ENCODE peak calls at places on chromosomes 16 and 17, in eight cellular contexts. C, Z, M, S, O, D, A and R are unnamed samples.

GRCh38 chr17:63928172-63928666 is 3.9 kb downstream of the CD79B start:
- DNase-seq in C (no peak), Z (no peak), M (no peak), S (no peak), O (no peak), D (no peak), A (no peak), R (no peak)

GRCh38 chr17:5667871-5668270 is 83.6 kb upstream of the NLRP1 start:
- DNase-seq in C (no peak), Z (no peak), M (no peak), S (no peak), O (peak), D (no peak), A (no peak), R (no peak)

GRCh38 chr17:55444471-55445441 is 23.1 kb upstream of the MMD start:
- DNase-seq in C (no peak), Z (no peak), M (no peak), S (no peak), O (no peak), D (peak), A (no peak), R (no peak)

GRCh38 chr17:7951143-7951792 is 19.3 kb downstream of the CNTROB start:
- DNase-seq in C (no peak), Z (no peak), M (peak), S (peak), O (no peak), D (no peak), A (no peak), R (peak)

GRCh38 chr16:86761117-86761971 is 183.0 kb downstream of the FOXL1 start:
- DNase-seq in C (peak), Z (no peak), M (peak), S (peak), O (peak), D (peak), A (peak), R (peak)

GRCh38 chr17:67365762-67366192 is 600 bp downstream of the PSMD12 start:
- DNase-seq in C (no peak), Z (no peak), M (peak), S (no peak), O (peak), D (peak), A (no peak), R (no peak)

GRCh38 chr16:22797551-22797950 is 16.4 kb upstream of the HS3ST2 start:
- DNase-seq in C (no peak), Z (no peak), M (no peak), S (no peak), O (no peak), D (no peak), A (no peak), R (no peak)

GRCh38 chr17:28055546-28056275 is 13.2 kb downstream of the NLK start:
- DNase-seq in C (no peak), Z (no peak), M (no peak), S (no peak), O (no peak), D (no peak), A (no peak), R (no peak)

GRCh38 chr17:78324391-78325075 is 35.3 kb downstream of the SOCS3 start:
- DNase-seq in C (peak), Z (no peak), M (no peak), S (no peak), O (peak), D (peak), A (no peak), R (no peak)

GRCh38 chr17:41322264-41322902 is 6.9 kb upstream of the KRTAP17-1 start:
- DNase-seq in C (peak), Z (peak), M (no peak), S (peak), O (peak), D (peak), A (no peak), R (peak)

GRCh38 chr17:81147701-81148100 is 17.6 kb upstream of the PVALEF start:
- DNase-seq in C (no peak), Z (no peak), M (no peak), S (no peak), O (no peak), D (no peak), A (no peak), R (no peak)

GRCh38 chr17:55402374-55402773 is 19.3 kb downstream of the MMD start:
- DNase-seq in C (no peak), Z (no peak), M (no peak), S (no peak), O (no peak), D (no peak), A (no peak), R (no peak)

GRCh38 chr17:42017866-42018200 is 594 bp upstream of the DNAJC7 start:
- DNase-seq in C (no peak), Z (no peak), M (no peak), S (no peak), O (peak), D (no peak), A (no peak), R (no peak)

GRCh38 chr17:32747856-32748255 is 129.1 kb downstream of the MYO1D start:
- DNase-seq in C (no peak), Z (no peak), M (no peak), S (no peak), O (no peak), D (no peak), A (no peak), R (no peak)

GRCh38 chr17:8162232-8162996 is at the start of gene VAMP2:
- DNase-seq in C (peak), Z (no peak), M (peak), S (peak), O (peak), D (peak), A (peak), R (peak)

GRCh38 chr17:78780852-78781338 is 1.2 kb downstream of the CYTH1 start:
- DNase-seq in C (no peak), Z (no peak), M (peak), S (no peak), O (no peak), D (no peak), A (no peak), R (no peak)

GRCh38 chr17:15106540-15106939 is 158.6 kb downstream of the PMP22 start:
- DNase-seq in C (peak), Z (no peak), M (no peak), S (no peak), O (peak), D (peak), A (no peak), R (no peak)

GRCh38 chr16:28309811-28310311 is 17.5 kb downstream of the SBK1 start:
- DNase-seq in C (no peak), Z (no peak), M (peak), S (peak), O (no peak), D (no peak), A (no peak), R (peak)

GRCh38 chr16:50282010-50282538 is 15.7 kb downstream of the ADCY7 start:
- DNase-seq in C (no peak), Z (no peak), M (peak), S (peak), O (peak), D (no peak), A (no peak), R (peak)

GRCh38 chr16:53878216-53878615 is 174.3 kb downstream of the FTO start:
- DNase-seq in C (no peak), Z (no peak), M (no peak), S (no peak), O (no peak), D (no peak), A (no peak), R (no peak)

GRCh38 chr16:65538945-65539344 is 417.1 kb upstream of the CDH11 start:
- DNase-seq in C (no peak), Z (no peak), M (no peak), S (no peak), O (peak), D (no peak), A (no peak), R (no peak)

GRCh38 chr16:84778720-84779119 is 41.1 kb upstream of the CRISPLD2 start:
- DNase-seq in C (no peak), Z (no peak), M (no peak), S (no peak), O (no peak), D (no peak), A (no peak), R (no peak)

GRCh38 chr17:60751884-60752283 is 74.2 kb downstream of the BCAS3 start:
- DNase-seq in C (no peak), Z (no peak), M (no peak), S (no peak), O (no peak), D (no peak), A (no peak), R (no peak)

GRCh38 chr17:83007504-83008475 is 71.6 kb upstream of the METRNL start:
- DNase-seq in C (no peak), Z (peak), M (no peak), S (no peak), O (no peak), D (no peak), A (no peak), R (no peak)

GRCh38 chr16:66515543-66516171 is 34.3 kb downstream of the TK2 start:
- DNase-seq in C (peak), Z (no peak), M (no peak), S (no peak), O (peak), D (peak), A (no peak), R (no peak)

GRCh38 chr16:583470-583814 is 6.4 kb upstream of the RAB40C start:
- DNase-seq in C (no peak), Z (no peak), M (no peak), S (no peak), O (no peak), D (no peak), A (no peak), R (no peak)

GRCh38 chr16:86528061-86528929 is 18.0 kb downstream of the FOXF1 start:
- DNase-seq in C (no peak), Z (no peak), M (no peak), S (no peak), O (no peak), D (no peak), A (no peak), R (no peak)

GRCh38 chr16:66248096-66248495 is 118.4 kb upstream of the CDH5 start:
- DNase-seq in C (peak), Z (no peak), M (no peak), S (no peak), O (peak), D (peak), A (peak), R (no peak)

GRCh38 chr16:52193441-52193840 is 353.5 kb downstream of the TOX3 start:
- DNase-seq in C (no peak), Z (no peak), M (no peak), S (no peak), O (no peak), D (no peak), A (no peak), R (no peak)